ENCODE peak calls at places on chromosomes 16 and 17, in six cellular contexts. W is central memory CD4-positive, alpha-beta T cell; Q is stimulated activated CD4-positive, alpha-beta T cell treated with anti-CD3 and anti-CD28 coated beads, Interleukin-15, amount 100 ng/mL, for 24 hours; M is NCI-H146; H is GM10248; U is HCT116. D is an unnamed sample.

GRCh38 chr17:7767425-7768021 is 50.0 kb downstream of the DNAH2 start:
- DNase-seq in W (no peak), Q (no peak), M (peak; percentile 54), H (no peak), U (no peak), D (no peak)

GRCh38 chr17:61758430-61758829 is 104.9 kb downstream of the BRIP1 start:
- DNase-seq in W (no peak), Q (no peak), M (no peak), H (no peak), U (no peak), D (no peak)

GRCh38 chr17:76138234-76138895 is 2.7 kb downstream of the FOXJ1 start:
- DNase-seq in W (no peak), Q (no peak), M (peak; percentile 74), H (no peak), U (no peak), D (no peak)

GRCh38 chr17:30336369-30337171 is 2.7 kb upstream of the TMIGD1 start:
- DNase-seq in W (peak; percentile 73), Q (peak; percentile 77), M (peak; percentile 82), H (peak; percentile 33), U (peak; percentile 79), D (peak; percentile 76)

GRCh38 chr16:68658258-68658973 is 13.3 kb downstream of the CDH3 start:
- DNase-seq in W (no peak), Q (no peak), M (no peak), H (no peak), U (peak; percentile 83), D (no peak)

GRCh38 chr17:57294075-57294474 is 37.8 kb downstream of the MSI2 start:
- DNase-seq in W (no peak), Q (no peak), M (peak; percentile 72), H (no peak), U (no peak), D (no peak)

GRCh38 chr16:50136399-50136798 is 16.7 kb upstream of the TENT4B start:
- DNase-seq in W (no peak), Q (no peak), M (no peak), H (no peak), U (no peak), D (no peak)

GRCh38 chr16:47565454-47565853 is 104.3 kb downstream of the PHKB start:
- DNase-seq in W (no peak), Q (peak; percentile 14), M (no peak), H (no peak), U (no peak), D (no peak)

GRCh38 chr17:32954477-32954876 is 26.5 kb downstream of the TMEM98 start:
- DNase-seq in W (no peak), Q (no peak), M (no peak), H (no peak), U (no peak), D (no peak)

GRCh38 chr17:31467502-31468256 is 76.2 kb downstream of the RAB11FIP4 start:
- DNase-seq in W (no peak), Q (no peak), M (no peak), H (no peak), U (no peak), D (no peak)

GRCh38 chr17:80870401-80870800 is 121.2 kb upstream of the CHMP6 start:
- DNase-seq in W (no peak), Q (peak; percentile 65), M (no peak), H (no peak), U (no peak), D (peak; percentile 60)

GRCh38 chr17:11744696-11745095 is 146.4 kb downstream of the DNAH9 start:
- DNase-seq in W (no peak), Q (no peak), M (no peak), H (no peak), U (no peak), D (no peak)

GRCh38 chr17:6393368-6393952 is 41.5 kb downstream of the AIPL1 start:
- DNase-seq in W (no peak), Q (no peak), M (peak; percentile 79), H (no peak), U (no peak), D (no peak)

D was measured in Jurkat, Clone E6-1.